ENCODE peak calls at places on chromosomes 16 and 17, in nine cellular contexts. K is caudate nucleus; R is dorsolateral prefrontal cortex; Q is brain microvascular endothelial cell; V is CD8-positive, alpha-beta T cell; B is A673; S is GM23248; L is psoas muscle; Y is aorta. W is an unnamed sample.

GRCh38 chr17:21457051-21458026 is 81.2 kb downstream of the KCNJ12 start:
- DNase-seq in V (peak), Q (peak), Y (peak), L (peak), R (peak), K (peak), B (peak), S (peak), W (peak)

GRCh38 chr17:29111816-29112499 is 68.2 kb downstream of the MYO18A start:
- DNase-seq in K (no peak), Q (peak), V (peak), B (peak), S (peak), Y (peak), R (peak), L (peak), W (peak)

GRCh38 chr16:69187891-69188451 is 1.0 kb downstream of the SNTB2 start:
- DNase-seq in Q (peak), R (no peak), L (peak), B (peak), V (peak), Y (no peak), K (no peak), S (peak), W (peak)

GRCh38 chr17:77324227-77324626 is 183.5 kb downstream of the SEC14L1 start:
- DNase-seq in V (no peak), B (no peak), Q (no peak), L (no peak), R (peak), S (no peak), Y (peak), K (no peak), W (no peak)

GRCh38 chr17:54749157-54749556 is 151.5 kb upstream of the TOM1L1 start:
- DNase-seq in Q (no peak), L (no peak), R (no peak), V (no peak), Y (no peak), B (peak), K (no peak), S (no peak), W (no peak)

GRCh38 chr17:39212841-39213480 is 12.8 kb downstream of the STAC2 start:
- DNase-seq in K (no peak), B (no peak), Y (no peak), R (no peak), S (no peak), Q (no peak), V (no peak), L (no peak), W (no peak)

GRCh38 chr17:1304522-1304921 is 25.1 kb downstream of the TRARG1 start:
- DNase-seq in R (no peak), S (no peak), Q (no peak), K (no peak), V (no peak), L (no peak), B (no peak), Y (no peak), W (no peak)

GRCh38 chr16:2473999-2474876 is 689 bp upstream of the TBC1D24 start:
- DNase-seq in K (no peak), S (peak), Q (no peak), B (peak), Y (no peak), L (peak), V (peak), R (peak), W (peak)

GRCh38 chr16:66399930-66400329 is 27.2 kb upstream of the BEAN1 start:
- DNase-seq in S (peak), L (no peak), V (no peak), Y (no peak), B (peak), K (no peak), Q (no peak), R (no peak), W (no peak)

GRCh38 chr16:1981398-1981836 is at the start of gene NOXO1:
- DNase-seq in R (no peak), K (no peak), B (peak), S (no peak), L (no peak), Q (no peak), V (no peak), Y (no peak), W (no peak)

GRCh38 chr17:59496178-59496577 is 69.2 kb upstream of the DHX40 start:
- DNase-seq in Q (no peak), K (no peak), L (no peak), Y (no peak), V (no peak), R (no peak), S (no peak), B (no peak), W (no peak)

GRCh38 chr17:18004901-18005305 is 32.2 kb downstream of the DRC3 start:
- DNase-seq in R (no peak), Q (no peak), L (peak), K (no peak), V (no peak), Y (no peak), S (no peak), B (no peak), W (no peak)
- H3K27ac ChIP-seq in R (no peak), Q (no peak), L (peak), K (no peak), V (no peak), Y (no peak), S (no peak), B (no peak), W (no peak)

GRCh38 chr16:3690991-3691720 is 26.2 kb downstream of the TRAP1 start:
- DNase-seq in B (no peak), Q (peak), L (peak), S (peak), Y (peak), V (no peak), K (no peak), R (no peak), W (no peak)
- H3K27ac ChIP-seq in B (peak), Q (no peak), L (peak), S (peak), Y (peak), V (no peak), K (peak), R (peak), W (no peak)

GRCh38 chr17:44212507-44213402 is 6.7 kb downstream of the UBTF start:
- DNase-seq in Y (peak), Q (no peak), R (no peak), B (no peak), S (no peak), V (no peak), L (peak), K (no peak), W (no peak)

GRCh38 chr17:44209786-44210341 is 9.6 kb downstream of the UBTF start:
- DNase-seq in L (peak), R (no peak), K (no peak), Y (no peak), B (no peak), S (peak), Q (no peak), V (no peak), W (no peak)

GRCh38 chr17:44213403-44214229 is 5.9 kb downstream of the UBTF start:
- DNase-seq in B (no peak), K (no peak), Q (no peak), R (no peak), L (peak), V (no peak), Y (peak), S (no peak), W (no peak)

GRCh38 chr17:44210342-44211192 is 8.9 kb downstream of the UBTF start:
- DNase-seq in V (peak), Q (peak), B (peak), Y (peak), R (peak), S (peak), K (peak), L (peak), W (peak)

DNA sequence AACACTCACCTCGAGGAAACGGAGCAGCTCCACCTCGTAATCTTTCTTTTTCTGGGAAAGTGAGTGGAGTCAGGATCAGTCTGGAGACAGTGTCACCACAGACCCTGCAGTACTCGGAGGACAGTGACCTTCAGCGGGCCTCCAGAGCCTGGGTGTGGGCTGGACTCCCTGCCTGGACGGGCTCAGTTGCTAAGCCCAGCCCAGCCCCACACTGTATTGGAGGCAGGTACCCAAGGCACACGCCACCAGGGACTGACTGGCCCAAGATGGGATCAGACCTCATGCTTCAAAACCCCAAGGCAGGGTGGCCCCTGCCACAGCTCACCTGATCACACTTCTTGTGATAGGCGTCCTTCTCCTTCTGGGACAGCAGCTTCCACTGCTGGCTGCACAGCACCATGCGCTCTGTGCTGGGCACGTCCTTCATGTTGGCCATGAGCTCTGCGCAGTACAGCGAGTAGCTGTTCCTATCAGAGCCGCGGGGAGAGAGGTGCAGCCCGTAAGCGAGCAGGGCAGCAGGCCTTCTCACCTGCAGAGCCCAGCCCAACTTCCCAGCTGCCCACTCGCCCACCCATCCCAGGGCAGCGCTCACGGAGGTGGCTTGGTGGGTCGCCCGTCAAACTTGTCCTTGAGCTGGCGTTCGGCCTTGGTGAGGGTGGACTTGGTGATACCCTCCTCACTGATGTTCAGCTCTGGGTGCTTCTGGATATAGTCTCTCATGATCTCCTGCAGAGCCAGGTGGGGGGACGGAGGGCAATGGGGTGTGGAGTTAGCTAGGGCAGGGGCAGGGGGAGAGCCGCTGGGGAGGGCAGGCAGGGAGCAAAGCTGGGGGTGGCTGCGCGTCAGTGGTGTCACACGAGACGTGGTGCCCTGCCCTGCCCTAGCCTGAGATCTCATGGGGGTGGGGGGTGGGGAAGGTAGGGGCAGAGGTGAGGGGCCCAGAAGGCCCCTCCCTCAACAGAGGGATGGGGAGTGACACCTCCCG is 7.9 kb downstream of the UBTF start:
- DNase-seq in Q (no peak), S (no peak), Y (no peak), V (no peak), L (peak), B (no peak), K (no peak), R (no peak), W (no peak)
- H3K27ac ChIP-seq in Q (no peak), S (peak), Y (no peak), V (no peak), L (peak), B (no peak), K (no peak), R (peak), W (no peak)

DNA sequence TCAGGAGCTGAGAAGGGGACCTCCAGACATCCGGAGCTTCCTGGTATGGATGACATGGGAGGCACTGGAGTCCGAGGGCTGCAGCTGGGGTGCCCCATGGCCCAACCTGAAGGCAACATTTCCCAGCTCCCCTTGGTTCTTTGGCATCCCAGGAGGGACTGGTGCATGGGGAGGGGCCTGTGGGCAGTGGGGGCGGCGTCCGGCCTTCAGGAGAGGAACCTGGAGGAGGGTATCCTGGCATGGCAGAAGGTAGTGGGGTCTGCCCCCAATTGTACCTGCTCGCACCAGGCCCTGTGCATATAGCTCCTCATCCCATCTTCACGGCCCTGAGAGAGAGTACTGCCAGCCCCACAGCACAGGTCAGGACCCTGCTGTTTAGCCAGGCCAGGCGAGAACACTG is 11.9 kb downstream of the NPTX1 start:
- DNase-seq in K (no peak), R (no peak), S (no peak), Y (no peak), V (no peak), L (peak), B (no peak), Q (no peak), W (no peak)
- H3K27ac ChIP-seq in K (no peak), R (no peak), S (no peak), Y (no peak), V (no peak), L (no peak), B (no peak), Q (no peak), W (no peak)

GRCh38 chr17:45221997-45222272 is 250 bp downstream of the FMNL1 start:
- DNase-seq in K (no peak), R (no peak), Q (no peak), S (peak), B (no peak), L (no peak), Y (no peak), V (no peak), W (no peak)
- H3K27ac ChIP-seq in K (no peak), R (no peak), Q (no peak), S (no peak), B (no peak), L (no peak), Y (no peak), V (peak), W (peak)

GRCh38 chr16:50441758-50442157 is 73.0 kb upstream of the BRD7 start:
- DNase-seq in V (no peak), Y (no peak), S (no peak), R (no peak), Q (no peak), L (no peak), B (no peak), K (no peak), W (no peak)
- H3K27ac ChIP-seq in V (no peak), Y (no peak), S (no peak), R (no peak), Q (no peak), L (no peak), B (no peak), K (no peak), W (no peak)